ENCODE peak calls at places on chromosomes 5 and 9, in nine cellular contexts. T is right lobe of liver, M is IMR-90, N is gastrocnemius medialis, P is uterus, Y is esophagus squamous epithelium, W is tibial artery, F is astrocyte, E is body of pancreas. K is an unnamed sample.

GRCh38 chr5:172858990-172859811 is 25.1 kb downstream of the ERGIC1 start:
- DNase-seq in T (peak; percentile 81), M (peak; percentile 93), N (peak; percentile 62), P (peak; percentile 80), Y (no peak), W (peak; percentile 86), F (peak; percentile 78), E (peak; percentile 69), K (peak; percentile 54)

GRCh38 chr9:114034176-114034575 is 43.9 kb downstream of the AMBP start:
- DNase-seq in T (no peak), M (no peak), N (no peak), P (peak; percentile 2), Y (no peak), W (no peak), F (no peak), E (peak; percentile 5), K (no peak)

GRCh38 chr5:99032234-99033013 is 103.6 kb upstream of the CHD1 start:
- DNase-seq in T (no peak), M (peak; percentile 80), N (peak; percentile 27), P (peak; percentile 71), Y (no peak), W (peak; percentile 72), F (peak; percentile 57), E (peak; percentile 64), K (peak; percentile 79)

GRCh38 chr9:32665101-32665500 is 29.6 kb upstream of the TAF1L start:
- DNase-seq in T (no peak), M (peak; percentile 42), N (no peak), P (no peak), Y (no peak), W (no peak), F (peak; percentile 81), E (no peak), K (no peak)

GRCh38 chr5:133928690-133929393 is 39.6 kb downstream of the C5orf15 start:
- DNase-seq in T (no peak), M (no peak), N (no peak), P (no peak), Y (no peak), W (no peak), F (no peak), E (no peak), K (no peak)

GRCh38 chr9:29697011-29697410 is 2123.7 kb upstream of the C9orf72 start:
- DNase-seq in T (no peak), M (no peak), N (no peak), P (no peak), Y (no peak), W (no peak), F (peak; percentile 41), E (no peak), K (no peak)

GRCh38 chr9:13646500-13646899 is 367.0 kb upstream of the MPDZ start:
- DNase-seq in T (no peak), M (no peak), N (no peak), P (no peak), Y (no peak), W (no peak), F (no peak), E (no peak), K (no peak)

GRCh38 chr5:157354825-157355224 is 88.9 kb downstream of the CYFIP2 start:
- DNase-seq in T (no peak), M (no peak), N (no peak), P (no peak), Y (no peak), W (no peak), F (no peak), E (no peak), K (no peak)

GRCh38 chr5:154164182-154164581 is 26.4 kb upstream of the GALNT10 start:
- DNase-seq in T (no peak), M (no peak), N (no peak), P (no peak), Y (no peak), W (no peak), F (no peak), E (no peak), K (no peak)

GRCh38 chr5:180874804-180875582 is 13.9 kb upstream of the ZFP62 start:
- DNase-seq in T (no peak), M (no peak), N (no peak), P (no peak), Y (no peak), W (no peak), F (no peak), E (peak; percentile 30), K (no peak)

GRCh38 chr9:34570422-34571179 is 18.9 kb downstream of the CNTFR start:
- DNase-seq in T (no peak), M (no peak), N (no peak), P (no peak), Y (no peak), W (no peak), F (no peak), E (no peak), K (no peak)

GRCh38 chr5:60929024-60929423 is 15.8 kb downstream of the ERCC8 start:
- DNase-seq in T (no peak), M (peak; percentile 15), N (no peak), P (no peak), Y (no peak), W (no peak), F (no peak), E (no peak), K (no peak)

GRCh38 chr5:133041910-133042309 is 9.9 kb upstream of the HSPA4 start:
- DNase-seq in T (no peak), M (peak; percentile 44), N (no peak), P (no peak), Y (no peak), W (no peak), F (peak; percentile 21), E (no peak), K (no peak)

GRCh38 chr5:143850050-143850713 is 38.2 kb downstream of the HMHB1 start:
- DNase-seq in T (no peak), M (no peak), N (no peak), P (no peak), Y (no peak), W (no peak), F (no peak), E (no peak), K (no peak)

GRCh38 chr5:20536813-20537212 is 548.8 kb upstream of the CDH18 start:
- DNase-seq in T (no peak), M (no peak), N (no peak), P (no peak), Y (no peak), W (no peak), F (no peak), E (no peak), K (no peak)

GRCh38 chr5:9947231-9947693 is 302.4 kb downstream of the ATPSCKMT start:
- DNase-seq in T (no peak), M (no peak), N (no peak), P (no peak), Y (no peak), W (no peak), F (peak; percentile 44), E (no peak), K (no peak)
- H3K27ac ChIP-seq in T (no peak overlapping the region), M (no peak overlapping the region), N (no peak overlapping the region), P (no peak overlapping the region), Y (no peak overlapping the region), W (no peak overlapping the region), F (no peak overlapping the region), E (no peak overlapping the region), K (no peak overlapping the region)

GRCh38 chr9:134785325-134786108 is 95.1 kb upstream of the FCN2 start:
- DNase-seq in T (no peak), M (no peak), N (no peak), P (peak; percentile 27), Y (no peak), W (peak; percentile 41), F (peak; percentile 27), E (peak; percentile 22), K (no peak)

GRCh38 chr9:134783699-134784039 is 96.9 kb upstream of the FCN2 start:
- DNase-seq in T (no peak), M (no peak), N (peak; percentile 15), P (peak; percentile 68), Y (no peak), W (peak; percentile 57), F (no peak), E (no peak), K (peak; percentile 23)

GRCh38 chr9:134784612-134785305 is 95.9 kb upstream of the FCN2 start:
- DNase-seq in T (no peak), M (no peak), N (no peak), P (no peak), Y (no peak), W (no peak), F (no peak), E (no peak), K (no peak)

GRCh38 chr9:134781895-134782294 is 98.7 kb upstream of the FCN2 start:
- DNase-seq in T (no peak), M (no peak), N (no peak), P (no peak), Y (no peak), W (no peak), F (no peak), E (no peak), K (no peak)

DNA sequence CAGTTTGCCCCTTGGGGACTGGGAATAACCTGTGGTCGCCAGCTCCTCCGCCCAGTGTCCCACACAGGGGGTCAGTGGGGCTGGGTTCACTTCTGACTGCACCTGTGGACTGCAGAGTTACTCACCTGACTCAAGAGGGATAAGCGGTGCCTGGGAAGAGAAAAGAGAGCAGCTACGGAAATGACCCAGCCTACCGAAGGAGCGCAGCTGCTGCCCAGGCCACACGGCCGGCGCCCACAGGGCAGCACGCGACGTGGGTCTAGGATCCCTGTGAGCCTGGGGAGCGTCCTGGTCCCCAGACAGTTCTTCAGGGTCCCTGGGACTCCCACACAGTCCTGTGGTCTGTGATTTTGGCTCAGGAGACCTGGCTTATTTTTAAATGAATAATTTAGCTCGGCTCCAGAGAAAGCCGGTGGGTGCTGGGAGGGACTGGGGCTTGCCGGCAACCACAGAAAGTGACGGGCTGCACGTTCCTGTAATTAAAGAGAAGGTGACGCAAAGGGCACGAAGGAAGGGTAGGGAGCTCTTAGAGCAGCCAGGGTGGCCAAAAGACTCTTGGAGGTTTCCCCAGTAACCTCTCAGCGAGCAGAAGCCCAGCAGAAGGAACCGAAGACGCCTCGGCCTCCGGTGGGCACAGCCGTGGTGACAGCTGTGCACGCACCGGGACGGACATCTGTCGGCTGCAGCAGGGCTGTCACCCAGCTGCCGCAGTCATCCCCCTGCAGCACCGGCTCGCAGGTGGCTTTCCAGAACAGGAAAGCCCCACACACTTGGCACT is 97.5 kb upstream of the FCN2 start:
- DNase-seq in T (no peak), M (no peak), N (no peak), P (no peak), Y (no peak), W (no peak), F (no peak), E (no peak), K (no peak)
- H3K36me3 ChIP-seq in T (no peaks in the 10 kb centered on the region), M (peaks cover 87% of the 10 kb centered on the region), N (no peaks in the 10 kb centered on the region), P (no peaks in the 10 kb centered on the region), Y (peaks cover 3% of the 10 kb centered on the region), W (peaks cover 14% of the 10 kb centered on the region), F (peaks cover 41% of the 10 kb centered on the region), E (no peaks in the 10 kb centered on the region), K (no peaks in the 10 kb centered on the region)

GRCh38 chr5:176319827-176320554 is 41.6 kb downstream of the KIAA1191 start:
- DNase-seq in T (no peak), M (peak; percentile 6), N (no peak), P (no peak), Y (no peak), W (no peak), F (no peak), E (no peak), K (no peak)
- TF ChIP-seq CTCF in T (peak; percentile 36), M (no peak), N (no peak), P (no peak), Y (peak; percentile 20), W (no peak), F (peak; percentile 14), E (no peak), K (peak; percentile 7)

GRCh38 chr9:88358743-88359142 is 29.5 kb upstream of the SPIN1 start:
- DNase-seq in T (no peak), M (no peak), N (no peak), P (no peak), Y (no peak), W (no peak), F (no peak), E (no peak), K (no peak)
- H3K27ac ChIP-seq in T (no peak overlapping the region), M (no peak overlapping the region), N (no peak overlapping the region), P (no peak overlapping the region), Y (no peak overlapping the region), W (no peak overlapping the region), F (no peak overlapping the region), E (no peak overlapping the region), K (no peak overlapping the region)

K was measured in testis.